ENCODE peak calls at places on chromosome 4, in four cellular contexts. U is H9, A is brain microvascular endothelial cell, G is MM.1S. L is an unnamed sample.

GRCh38 chr4:164648849-164649212 is 105.1 kb upstream of the SMIM31 start:
- DNase-seq in U (no peak), A (no peak), G (no peak), L (no peak)

GRCh38 chr4:2273657-2274319 is 11.9 kb upstream of the MXD4 start:
- DNase-seq in U (no peak), A (no peak), G (no peak), L (no peak)

GRCh38 chr4:81405900-81406401 is 65.8 kb downstream of the RASGEF1B start:
- DNase-seq in U (no peak), A (peak; percentile 57), G (peak; percentile 77), L (peak; percentile 63)

GRCh38 chr4:142516686-142517145 is 329.4 kb downstream of the INPP4B start:
- DNase-seq in U (no peak), A (no peak), G (no peak), L (no peak)

GRCh38 chr4:3291969-3292570 is 751 bp upstream of the RGS12 start:
- DNase-seq in U (peak; percentile 53), A (no peak), G (peak; percentile 49), L (no peak)

GRCh38 chr4:11976726-11977263 is 548.1 kb upstream of the HS3ST1 start:
- DNase-seq in U (no peak), A (no peak), G (no peak), L (no peak)

GRCh38 chr4:72314869-72315268 is 254.2 kb downstream of the ADAMTS3 start:
- DNase-seq in U (no peak), A (peak; percentile 57), G (no peak), L (no peak)

GRCh38 chr4:175456131-175456530 is 355.9 kb downstream of the GPM6A start:
- DNase-seq in U (no peak), A (no peak), G (no peak), L (no peak)

GRCh38 chr4:73315091-73315490 is 56.5 kb upstream of the ANKRD17 start:
- DNase-seq in U (no peak), A (no peak), G (no peak), L (no peak)

GRCh38 chr4:57211131-57211530 is 100.9 kb upstream of the IGFBP7 start:
- DNase-seq in U (no peak), A (no peak), G (no peak), L (no peak)

GRCh38 chr4:189302719-189303118 is 638.0 kb upstream of the FRG1 start:
- DNase-seq in U (no peak), A (no peak), G (no peak), L (no peak)

GRCh38 chr4:88335092-88335665 is 43.5 kb upstream of the HERC6 start:
- DNase-seq in U (peak; percentile 30), A (peak; percentile 4), G (no peak), L (no peak)

GRCh38 chr4:25843340-25844097 is 19.3 kb downstream of the SEL1L3 start:
- DNase-seq in U (no peak), A (no peak), G (peak; percentile 77), L (peak; percentile 44)

GRCh38 chr4:21476753-21477152 is 471.8 kb downstream of the KCNIP4 start:
- DNase-seq in U (peak; percentile 71), A (peak; percentile 4), G (no peak), L (no peak)

GRCh38 chr4:7193040-7193958 is 961 bp downstream of the SORCS2 start:
- DNase-seq in U (peak; percentile 40), A (no peak), G (no peak), L (no peak)

GRCh38 chr4:168741281-168742173 is 244.7 kb downstream of the PALLD start:
- DNase-seq in U (no peak), A (no peak), G (no peak), L (no peak)

GRCh38 chr4:188297873-188298272 is 158.6 kb downstream of the TRIML1 start:
- DNase-seq in U (no peak), A (peak; percentile 78), G (no peak), L (no peak)

GRCh38 chr4:26807330-26807729 is 53.3 kb upstream of the STIM2 start:
- DNase-seq in U (no peak), A (no peak), G (no peak), L (peak; percentile 22)

GRCh38 chr4:48340276-48340904 is 939 bp upstream of the SLAIN2 start:
- DNase-seq in U (no peak), A (peak; percentile 59), G (no peak), L (no peak)

GRCh38 chr4:105387466-105387865 is 86.4 kb downstream of the PPA2 start:
- DNase-seq in U (no peak), A (no peak), G (no peak), L (no peak)

GRCh38 chr4:115770046-115770543 is 656.7 kb upstream of the NDST4 start:
- DNase-seq in U (no peak), A (no peak), G (no peak), L (no peak)

GRCh38 chr4:178198691-178199090 is 756.5 kb upstream of the AGA start:
- DNase-seq in U (no peak), A (no peak), G (no peak), L (no peak)

GRCh38 chr4:177505171-177505615 is 63.0 kb upstream of the AGA start:
- DNase-seq in U (peak; percentile 78), A (no peak), G (no peak), L (no peak)

GRCh38 chr4:121951570-121952110 is at the start of gene TRPC3:
- DNase-seq in U (peak; percentile 45), A (no peak), G (no peak), L (peak; percentile 71)

GRCh38 chr4:107888237-107888636 is 43.1 kb upstream of the CYP2U1 start:
- DNase-seq in U (no peak), A (no peak), G (no peak), L (no peak)

GRCh38 chr4:153115322-153116100 is 88.7 kb upstream of the TRIM2 start:
- DNase-seq in U (no peak), A (peak; percentile 66), G (peak; percentile 95), L (peak; percentile 16)

GRCh38 chr4:2350982-2351381 is 67.5 kb downstream of the ZFYVE28 start:
- DNase-seq in U (peak; percentile 12), A (no peak), G (no peak), L (no peak)

GRCh38 chr4:159248383-159249178 is 145.7 kb downstream of the RAPGEF2 start:
- DNase-seq in U (no peak), A (peak; percentile 57), G (no peak), L (peak; percentile 12)

GRCh38 chr4:119286377-119287002 is 35.4 kb downstream of the FABP2 start:
- DNase-seq in U (no peak), A (peak; percentile 50), G (peak; percentile 62), L (no peak)

GRCh38 chr4:180363817-180364216 is 1879.4 kb upstream of the TENM3 start:
- DNase-seq in U (no peak), A (no peak), G (no peak), L (no peak)

GRCh38 chr4:21450331-21450730 is 498.2 kb downstream of the KCNIP4 start:
- DNase-seq in U (no peak), A (no peak), G (no peak), L (no peak)

GRCh38 chr4:52659016-52659721 is at the start of gene USP46:
- DNase-seq in U (peak; percentile 64), A (peak; percentile 54), G (peak; percentile 73), L (peak; percentile 96)

DNA sequence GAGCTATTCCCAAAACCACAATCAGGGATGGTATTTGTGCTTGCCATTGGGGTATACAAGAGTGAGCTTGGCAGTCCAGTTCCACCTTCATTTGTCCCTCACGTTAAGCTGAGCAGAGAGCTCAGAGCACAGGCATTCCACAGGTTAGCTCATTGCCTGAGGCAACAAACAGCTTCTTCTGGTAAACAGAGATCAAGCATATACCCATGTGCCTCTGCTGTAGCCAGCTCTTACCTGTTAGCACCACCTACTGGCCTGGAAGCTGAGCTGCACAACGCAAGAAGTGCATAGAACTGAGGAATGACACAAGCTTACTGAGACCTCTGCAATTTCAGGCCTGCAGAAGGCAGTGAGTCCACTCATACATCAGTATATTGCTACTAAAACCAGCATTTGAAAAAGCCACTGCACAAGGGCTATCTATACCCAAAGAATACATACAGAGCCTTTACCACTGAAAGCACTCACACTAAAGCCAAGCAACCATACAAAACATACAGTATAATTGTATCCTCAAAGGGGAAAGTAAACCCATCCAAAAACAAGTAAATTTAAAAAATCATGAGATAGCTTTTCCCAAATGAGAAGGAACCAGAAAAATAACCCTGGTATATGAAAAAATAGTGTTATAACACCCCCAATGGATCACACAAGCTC is 258.3 kb upstream of the GABRA2 start:
- DNase-seq in U (peak; percentile 84), A (no peak), G (peak; percentile 76), L (peak; percentile 21)
- TF ChIP-seq CTCF in U (peak; percentile 93), A (peak; percentile 59), G (peak; percentile 87), L (peak; percentile 68)

GRCh38 chr4:24033626-24034025 is 143.8 kb upstream of the PPARGC1A start:
- DNase-seq in U (no peak), A (no peak), G (no peak), L (no peak)

DNA sequence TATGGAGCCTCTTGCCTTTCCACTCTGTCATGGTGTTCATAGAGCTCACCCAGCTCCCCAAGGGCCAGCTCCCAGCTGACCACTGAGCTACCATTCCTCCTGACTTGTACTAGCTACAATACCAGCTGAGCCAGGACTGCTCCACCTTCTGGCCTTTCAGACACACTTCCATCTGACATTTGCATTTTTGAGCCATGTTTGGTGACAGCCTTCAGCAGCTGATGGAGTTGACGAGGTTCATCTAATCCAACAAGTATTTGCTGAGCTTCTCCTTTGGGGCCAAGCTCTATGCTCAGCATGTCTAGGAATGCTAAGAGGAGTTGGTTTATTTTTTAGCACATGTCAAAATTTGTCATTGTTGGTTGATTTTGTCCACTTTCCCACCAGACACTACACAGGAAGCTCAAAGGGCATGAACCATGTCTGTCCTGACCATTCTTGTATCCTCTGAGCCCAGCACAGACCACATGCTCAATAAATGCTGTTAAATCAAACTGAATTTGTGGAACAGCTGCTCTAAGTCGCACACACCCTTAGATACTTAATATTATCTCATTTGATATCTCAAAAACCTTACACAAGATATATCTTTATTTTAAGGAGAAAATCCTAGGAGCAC is 142.6 kb upstream of the PPARGC1A start:
- DNase-seq in U (no peak), A (no peak), G (peak; percentile 40), L (peak; percentile 2)
- TF ChIP-seq CTCF in U (peak; percentile 60), A (peak; percentile 60), G (peak; percentile 53), L (peak; percentile 31)

GRCh38 chr4:150217192-150217591 is 138.9 kb downstream of the DCLK2 start:
- DNase-seq in U (no peak), A (peak; percentile 37), G (no peak), L (no peak)
- TF ChIP-seq CTCF in U (peak; percentile 39), A (peak; percentile 68), G (no peak), L (no peak)

GRCh38 chr4:163544407-163545038 is 50.0 kb downstream of the TMA16 start:
- DNase-seq in U (peak; percentile 55), A (peak; percentile 35), G (peak; percentile 59), L (peak; percentile 71)

GRCh38 chr4:163550869-163551267 is 56.4 kb downstream of the TMA16 start:
- DNase-seq in U (no peak), A (no peak), G (no peak), L (no peak)

GRCh38 chr4:163553146-163553545 is 58.7 kb downstream of the TMA16 start:
- DNase-seq in U (no peak), A (no peak), G (no peak), L (no peak)

DNA sequence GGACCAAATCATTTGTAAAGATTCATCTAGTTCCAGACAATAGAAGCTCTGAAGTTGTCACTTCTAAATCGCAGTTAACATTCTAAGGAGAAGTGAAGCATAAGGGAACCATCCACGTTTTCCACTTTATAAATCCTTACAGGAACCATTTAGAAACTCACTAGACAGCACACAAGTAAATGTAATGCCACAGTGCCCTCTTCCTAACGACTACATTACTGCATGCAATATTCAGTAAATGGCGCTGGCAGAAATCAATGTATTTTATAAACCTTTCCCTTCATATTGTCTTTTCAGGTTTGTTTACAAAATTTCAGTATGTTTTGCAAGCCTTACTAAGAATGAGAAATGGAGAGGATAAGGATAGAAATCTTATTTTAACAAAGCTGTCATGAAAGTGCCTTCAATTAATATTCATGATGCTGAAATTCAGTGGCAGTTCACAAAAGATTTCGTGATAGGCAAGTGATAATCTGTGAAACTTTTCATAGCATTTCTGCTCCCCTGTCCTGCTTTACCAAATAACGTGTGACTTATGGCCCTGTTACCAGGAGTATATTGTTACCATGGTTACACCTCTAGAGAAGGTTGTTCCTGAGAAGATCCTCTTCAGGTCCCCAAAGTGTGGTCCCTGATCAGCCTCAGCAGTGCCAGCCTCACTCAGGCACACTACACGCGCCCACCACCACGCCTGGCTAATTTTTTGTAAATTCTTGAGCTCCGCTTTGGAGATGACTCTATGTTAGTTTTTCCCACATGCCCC is 54.2 kb downstream of the TMA16 start:
- DNase-seq in U (no peak), A (peak; percentile 50), G (peak; percentile 50), L (no peak)
- TF ChIP-seq CTCF in U (peak; percentile 77), A (peak; percentile 60), G (peak; percentile 69), L (peak; percentile 63)